ENCODE peak calls at places on chromosomes 4 and X, in eight cellular contexts. One of them, this sample, is unnamed.

GRCh38 chr4:88600129-88600849 is 8.0 kb downstream of the HERC3 start:
- DNase-seq in adrenal gland: no peak
- DNase-seq in tibial artery: no peak
- DNase-seq in ovary: no peak
- DNase-seq in OCI-LY7: no peak
- DNase-seq in lower lobe of right lung: no peak
- DNase-seq in cardiac muscle cell: no peak
- DNase-seq in HFF-Myc: no peak
- DNase-seq in this sample: no peak

GRCh38 chr4:1453731-1454130 is 47.5 kb upstream of the NKX1-1 start:
- DNase-seq in adrenal gland: no peak
- DNase-seq in tibial artery: no peak
- DNase-seq in ovary: no peak
- DNase-seq in OCI-LY7: no peak
- DNase-seq in lower lobe of right lung: no peak
- DNase-seq in cardiac muscle cell: no peak
- DNase-seq in HFF-Myc: no peak
- DNase-seq in this sample: no peak

GRCh38 chr4:137694138-137694537 is 161.8 kb upstream of the PCDH18 start:
- DNase-seq in adrenal gland: no peak
- DNase-seq in tibial artery: peak
- DNase-seq in ovary: peak
- DNase-seq in OCI-LY7: no peak
- DNase-seq in lower lobe of right lung: no peak
- DNase-seq in cardiac muscle cell: no peak
- DNase-seq in HFF-Myc: no peak
- DNase-seq in this sample: no peak

GRCh38 chrX:77668391-77669237 is 117.4 kb downstream of the ATRX start:
- DNase-seq in adrenal gland: no peak
- DNase-seq in tibial artery: no peak
- DNase-seq in ovary: no peak
- DNase-seq in OCI-LY7: no peak
- DNase-seq in lower lobe of right lung: no peak
- DNase-seq in cardiac muscle cell: no peak
- DNase-seq in HFF-Myc: peak
- DNase-seq in this sample: no peak

GRCh38 chrX:150767045-150767395 is 73.8 kb downstream of the MTMR1 start:
- DNase-seq in adrenal gland: peak
- DNase-seq in tibial artery: no peak
- DNase-seq in ovary: no peak
- DNase-seq in OCI-LY7: no peak
- DNase-seq in lower lobe of right lung: peak
- DNase-seq in cardiac muscle cell: no peak
- DNase-seq in HFF-Myc: peak
- DNase-seq in this sample: no peak

GRCh38 chrX:103372886-103373285 is 3.5 kb upstream of the BEX3 start:
- DNase-seq in adrenal gland: no peak
- DNase-seq in tibial artery: no peak
- DNase-seq in ovary: no peak
- DNase-seq in OCI-LY7: no peak
- DNase-seq in lower lobe of right lung: no peak
- DNase-seq in cardiac muscle cell: no peak
- DNase-seq in HFF-Myc: no peak
- DNase-seq in this sample: no peak

GRCh38 chr4:40736910-40737309 is 12.8 kb upstream of the NSUN7 start:
- DNase-seq in adrenal gland: no peak
- DNase-seq in tibial artery: no peak
- DNase-seq in ovary: no peak
- DNase-seq in OCI-LY7: peak
- DNase-seq in lower lobe of right lung: no peak
- DNase-seq in cardiac muscle cell: peak
- DNase-seq in HFF-Myc: no peak
- DNase-seq in this sample: peak

GRCh38 chr4:6478546-6479220 is 6.3 kb upstream of the PPP2R2C start:
- DNase-seq in adrenal gland: no peak
- DNase-seq in tibial artery: no peak
- DNase-seq in ovary: no peak
- DNase-seq in OCI-LY7: no peak
- DNase-seq in lower lobe of right lung: no peak
- DNase-seq in cardiac muscle cell: no peak
- DNase-seq in HFF-Myc: no peak
- DNase-seq in this sample: no peak

GRCh38 chr4:139535852-139536234 is 20.2 kb downstream of the SETD7 start:
- DNase-seq in adrenal gland: no peak
- DNase-seq in tibial artery: no peak
- DNase-seq in ovary: no peak
- DNase-seq in OCI-LY7: no peak
- DNase-seq in lower lobe of right lung: no peak
- DNase-seq in cardiac muscle cell: no peak
- DNase-seq in HFF-Myc: no peak
- DNase-seq in this sample: no peak

GRCh38 chr4:171979461-171979860 is 166.3 kb downstream of the GALNTL6 start:
- DNase-seq in adrenal gland: no peak
- DNase-seq in tibial artery: no peak
- DNase-seq in ovary: no peak
- DNase-seq in OCI-LY7: no peak
- DNase-seq in lower lobe of right lung: no peak
- DNase-seq in cardiac muscle cell: no peak
- DNase-seq in HFF-Myc: no peak
- DNase-seq in this sample: no peak

GRCh38 chr4:39718366-39719323 is 20.7 kb downstream of the UBE2K start:
- DNase-seq in adrenal gland: no peak
- DNase-seq in tibial artery: no peak
- DNase-seq in ovary: no peak
- DNase-seq in OCI-LY7: no peak
- DNase-seq in lower lobe of right lung: no peak
- DNase-seq in cardiac muscle cell: no peak
- DNase-seq in HFF-Myc: no peak
- DNase-seq in this sample: no peak

DNA sequence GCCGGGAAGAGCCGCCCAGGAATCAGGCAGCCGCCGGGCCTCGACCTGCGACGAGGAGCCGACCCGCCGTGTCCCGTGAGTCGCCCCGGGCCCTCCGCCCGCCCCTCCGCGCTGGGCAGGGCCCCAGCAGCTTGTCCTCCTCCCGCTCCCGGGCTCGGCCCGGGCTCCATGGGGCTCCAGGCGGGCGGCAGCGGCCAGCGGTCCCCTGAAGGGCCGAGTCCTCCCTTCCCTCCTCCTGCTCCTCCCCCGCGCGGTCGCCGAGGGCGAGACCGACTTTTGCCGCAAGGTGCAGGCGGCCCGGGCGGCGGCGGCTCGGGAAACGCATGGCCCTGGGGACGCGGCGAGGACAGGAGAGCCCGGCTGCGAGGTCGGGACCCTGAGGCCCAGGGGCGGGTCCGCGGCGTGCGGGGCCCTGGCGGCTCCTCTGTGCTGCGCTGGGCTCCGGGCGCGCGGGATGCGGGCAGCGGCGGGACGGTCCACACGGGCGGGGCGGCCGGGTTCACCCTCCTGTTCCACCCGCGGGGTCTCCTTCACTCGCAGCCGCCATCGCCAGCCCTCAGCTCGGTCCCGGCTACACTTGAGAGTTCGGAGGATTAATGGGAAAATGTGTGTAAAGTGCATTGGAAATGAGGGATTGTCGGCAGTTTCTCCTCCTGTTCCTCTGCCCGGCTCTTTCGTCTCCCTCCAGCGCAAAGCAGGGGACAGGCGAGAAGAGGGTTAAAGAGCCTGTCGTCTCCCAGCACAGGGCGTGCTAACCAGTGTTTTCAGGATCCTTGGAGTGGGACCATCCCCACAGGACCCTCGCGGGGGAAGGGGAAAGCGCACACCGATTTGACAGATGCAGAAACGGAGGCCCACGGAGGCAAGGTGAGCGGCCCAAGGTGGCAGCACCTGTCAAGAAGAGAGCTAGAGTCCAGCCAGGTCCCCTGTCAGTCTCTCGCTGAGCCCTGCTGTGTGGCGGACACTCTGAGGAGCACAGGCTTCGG is 16.6 kb upstream of the ZNF718 start:
- DNase-seq in adrenal gland: no peak
- DNase-seq in tibial artery: no peak
- DNase-seq in ovary: no peak
- DNase-seq in OCI-LY7: no peak
- DNase-seq in lower lobe of right lung: peak
- DNase-seq in cardiac muscle cell: peak
- DNase-seq in HFF-Myc: no peak
- DNase-seq in this sample: no peak
- H3K4me3 ChIP-seq in adrenal gland: peak
- H3K4me3 ChIP-seq in tibial artery: peak
- H3K4me3 ChIP-seq in ovary: no peak
- H3K4me3 ChIP-seq in OCI-LY7: no peak
- H3K4me3 ChIP-seq in lower lobe of right lung: no peak
- H3K4me3 ChIP-seq in cardiac muscle cell: peak
- H3K4me3 ChIP-seq in HFF-Myc: no peak
- H3K4me3 ChIP-seq in this sample: no peak

GRCh38 chr4:110742148-110742547 is 119.3 kb upstream of the PITX2 start:
- DNase-seq in adrenal gland: no peak
- DNase-seq in tibial artery: no peak
- DNase-seq in ovary: no peak
- DNase-seq in OCI-LY7: no peak
- DNase-seq in lower lobe of right lung: no peak
- DNase-seq in cardiac muscle cell: no peak
- DNase-seq in HFF-Myc: no peak
- DNase-seq in this sample: no peak
- H3K4me3 ChIP-seq in adrenal gland: no peak
- H3K4me3 ChIP-seq in tibial artery: no peak
- H3K4me3 ChIP-seq in ovary: no peak
- H3K4me3 ChIP-seq in OCI-LY7: no peak
- H3K4me3 ChIP-seq in lower lobe of right lung: no peak
- H3K4me3 ChIP-seq in cardiac muscle cell: no peak
- H3K4me3 ChIP-seq in HFF-Myc: no peak
- H3K4me3 ChIP-seq in this sample: no peak

GRCh38 chr4:183400035-183400434 is 44.4 kb upstream of the CDKN2AIP start:
- DNase-seq in adrenal gland: no peak
- DNase-seq in tibial artery: no peak
- DNase-seq in ovary: no peak
- DNase-seq in OCI-LY7: no peak
- DNase-seq in lower lobe of right lung: no peak
- DNase-seq in cardiac muscle cell: no peak
- DNase-seq in HFF-Myc: no peak
- DNase-seq in this sample: no peak

GRCh38 chr4:183398298-183399129 is 45.9 kb upstream of the CDKN2AIP start:
- DNase-seq in adrenal gland: peak
- DNase-seq in tibial artery: peak
- DNase-seq in ovary: peak
- DNase-seq in OCI-LY7: peak
- DNase-seq in lower lobe of right lung: peak
- DNase-seq in cardiac muscle cell: peak
- DNase-seq in HFF-Myc: no peak
- DNase-seq in this sample: peak

GRCh38 chr4:183397741-183398297 is 46.6 kb upstream of the CDKN2AIP start:
- DNase-seq in adrenal gland: no peak
- DNase-seq in tibial artery: no peak
- DNase-seq in ovary: no peak
- DNase-seq in OCI-LY7: no peak
- DNase-seq in lower lobe of right lung: no peak
- DNase-seq in cardiac muscle cell: no peak
- DNase-seq in HFF-Myc: no peak
- DNase-seq in this sample: no peak

GRCh38 chr4:183399616-183400015 is 44.8 kb upstream of the CDKN2AIP start:
- DNase-seq in adrenal gland: no peak
- DNase-seq in tibial artery: no peak
- DNase-seq in ovary: no peak
- DNase-seq in OCI-LY7: no peak
- DNase-seq in lower lobe of right lung: no peak
- DNase-seq in cardiac muscle cell: no peak
- DNase-seq in HFF-Myc: no peak
- DNase-seq in this sample: no peak

GRCh38 chr4:183399166-183399565 is 45.3 kb upstream of the CDKN2AIP start:
- DNase-seq in adrenal gland: no peak
- DNase-seq in tibial artery: no peak
- DNase-seq in ovary: no peak
- DNase-seq in OCI-LY7: no peak
- DNase-seq in lower lobe of right lung: no peak
- DNase-seq in cardiac muscle cell: no peak
- DNase-seq in HFF-Myc: no peak
- DNase-seq in this sample: no peak
- H3K4me3 ChIP-seq in adrenal gland: no peak
- H3K4me3 ChIP-seq in tibial artery: no peak
- H3K4me3 ChIP-seq in ovary: no peak
- H3K4me3 ChIP-seq in OCI-LY7: peak
- H3K4me3 ChIP-seq in lower lobe of right lung: no peak
- H3K4me3 ChIP-seq in cardiac muscle cell: no peak
- H3K4me3 ChIP-seq in HFF-Myc: no peak
- H3K4me3 ChIP-seq in this sample: no peak

GRCh38 chrX:36856849-36857248 is 151.3 kb upstream of the FAM47C start:
- DNase-seq in adrenal gland: no peak
- DNase-seq in tibial artery: no peak
- DNase-seq in ovary: no peak
- DNase-seq in OCI-LY7: no peak
- DNase-seq in lower lobe of right lung: no peak
- DNase-seq in cardiac muscle cell: no peak
- DNase-seq in HFF-Myc: no peak
- DNase-seq in this sample: peak

GRCh38 chrX:36859231-36859630 is 148.9 kb upstream of the FAM47C start:
- DNase-seq in adrenal gland: no peak
- DNase-seq in tibial artery: no peak
- DNase-seq in ovary: no peak
- DNase-seq in OCI-LY7: no peak
- DNase-seq in lower lobe of right lung: no peak
- DNase-seq in cardiac muscle cell: peak
- DNase-seq in HFF-Myc: no peak
- DNase-seq in this sample: no peak
- H3K4me3 ChIP-seq in adrenal gland: no peak
- H3K4me3 ChIP-seq in tibial artery: no peak
- H3K4me3 ChIP-seq in ovary: no peak
- H3K4me3 ChIP-seq in OCI-LY7: no peak
- H3K4me3 ChIP-seq in lower lobe of right lung: no peak
- H3K4me3 ChIP-seq in cardiac muscle cell: no peak
- H3K4me3 ChIP-seq in HFF-Myc: no peak
- H3K4me3 ChIP-seq in this sample: no peak

This sample was measured in Jurkat, Clone E6-1.